ENCODE peak calls at places on chromosome 15, in six cellular contexts. C, K, N, M, X and Y are unnamed samples.

GRCh38 chr15:68749365-68750141 is 71.1 kb downstream of the ANP32A start:
- DNase-seq in M (no peak), X (no peak), N (no peak), C (no peak), K (no peak), Y (no peak)

GRCh38 chr15:40992241-40992741 is 39.0 kb downstream of the CHAC1 start:
- DNase-seq in N (no peak), M (no peak), K (no peak), X (no peak), C (no peak), Y (no peak)

GRCh38 chr15:92091155-92091734 is 237.7 kb downstream of the SLCO3A1 start:
- DNase-seq in N (peak), K (no peak), M (peak), X (no peak), C (no peak), Y (peak)

GRCh38 chr15:55522741-55523450 is 14.9 kb upstream of the DNAAF4 start:
- DNase-seq in N (no peak), K (no peak), C (no peak), M (no peak), X (no peak), Y (no peak)

GRCh38 chr15:74531144-74531811 is 9.7 kb upstream of the ARID3B start:
- DNase-seq in M (no peak), N (no peak), K (no peak), C (no peak), X (no peak), Y (peak)

GRCh38 chr15:74955796-74956647 is 550 bp downstream of the RPP25 start:
- DNase-seq in N (no peak), C (peak), M (peak), K (peak), X (no peak), Y (no peak)

GRCh38 chr15:89408512-89409183 is 74.0 kb upstream of the POLG start:
- DNase-seq in X (no peak), K (no peak), M (no peak), N (no peak), C (no peak), Y (no peak)

GRCh38 chr15:75089781-75090734 is 66.7 kb downstream of the PPCDC start:
- DNase-seq in C (no peak), K (no peak), N (peak), M (no peak), X (no peak), Y (no peak)

GRCh38 chr15:101001796-101002195 is 82.6 kb downstream of the LRRK1 start:
- DNase-seq in K (no peak), M (no peak), C (no peak), X (no peak), N (no peak), Y (no peak)

GRCh38 chr15:66096711-66097058 is 156.9 kb downstream of the MEGF11 start:
- DNase-seq in C (no peak), X (no peak), K (no peak), N (no peak), M (no peak), Y (no peak)

GRCh38 chr15:43408789-43409188 is 37.9 kb downstream of the TUBGCP4 start:
- DNase-seq in M (peak), N (no peak), X (no peak), C (no peak), K (no peak), Y (no peak)

GRCh38 chr15:73078722-73079121 is 26.5 kb downstream of the NEO1 start:
- DNase-seq in N (peak), M (no peak), X (no peak), C (no peak), K (no peak), Y (peak)